ENCODE peak calls at places on chromosomes 16 and 17, in nine cellular contexts. L, F, Q, X, B, M, S, W and R are unnamed samples.
A peak's percentile ranks its signal among the peaks of the same experiment; 100 is the strongest.

GRCh38 chr17:51588063-51588462 is 327.7 kb downstream of the UTP18 start:
- DNase-seq in L (no peak), F (no peak), Q (no peak), X (no peak), B (no peak), M (no peak), S (no peak), W (no peak), R (no peak)

GRCh38 chr16:75065149-75065807 is 51.3 kb downstream of the LDHD start:
- DNase-seq in L (no peak), F (no peak), Q (no peak), X (no peak), B (no peak), M (no peak), S (no peak), W (no peak), R (no peak)

GRCh38 chr17:44830359-44831269 is 527 bp upstream of the GJC1 start:
- DNase-seq in L (peak; percentile 32), F (peak; percentile 68), Q (peak; percentile 32), X (no peak), B (no peak), M (peak; percentile 53), S (peak; percentile 42), W (no peak), R (no peak)

GRCh38 chr17:29148257-29148789 is 31.9 kb downstream of the MYO18A start:
- DNase-seq in L (no peak), F (no peak), Q (no peak), X (no peak), B (no peak), M (peak; percentile 22), S (no peak), W (no peak), R (peak; percentile 51)

GRCh38 chr17:47850692-47851573 is at the start of gene SP6:
- DNase-seq in L (peak; percentile 55), F (no peak), Q (peak; percentile 24), X (peak; percentile 63), B (no peak), M (peak; percentile 86), S (peak; percentile 69), W (no peak), R (peak; percentile 77)

GRCh38 chr16:4944333-4945281 is 7.7 kb upstream of the PPL start:
- DNase-seq in L (peak; percentile 86), F (peak; percentile 98), Q (peak; percentile 98), X (peak; percentile 97), B (peak; percentile 78), M (peak; percentile 63), S (peak; percentile 95), W (peak; percentile 82), R (peak; percentile 91)

GRCh38 chr16:3292604-3293003 is 9.3 kb downstream of the ZNF263 start:
- DNase-seq in L (no peak), F (no peak), Q (no peak), X (no peak), B (no peak), M (no peak), S (no peak), W (no peak), R (no peak)

GRCh38 chr16:27539120-27539519 is 10.6 kb downstream of the GTF3C1 start:
- DNase-seq in L (no peak), F (no peak), Q (no peak), X (no peak), B (no peak), M (no peak), S (no peak), W (no peak), R (no peak)

GRCh38 chr17:56774650-56775049 is 59.1 kb downstream of the C17orf67 start:
- DNase-seq in L (no peak), F (no peak), Q (no peak), X (no peak), B (no peak), M (no peak), S (no peak), W (no peak), R (no peak)

GRCh38 chr17:51275381-51275780 is 15.0 kb downstream of the UTP18 start:
- DNase-seq in L (no peak), F (no peak), Q (peak; percentile 65), X (no peak), B (no peak), M (no peak), S (no peak), W (peak; percentile 81), R (no peak)

DNA sequence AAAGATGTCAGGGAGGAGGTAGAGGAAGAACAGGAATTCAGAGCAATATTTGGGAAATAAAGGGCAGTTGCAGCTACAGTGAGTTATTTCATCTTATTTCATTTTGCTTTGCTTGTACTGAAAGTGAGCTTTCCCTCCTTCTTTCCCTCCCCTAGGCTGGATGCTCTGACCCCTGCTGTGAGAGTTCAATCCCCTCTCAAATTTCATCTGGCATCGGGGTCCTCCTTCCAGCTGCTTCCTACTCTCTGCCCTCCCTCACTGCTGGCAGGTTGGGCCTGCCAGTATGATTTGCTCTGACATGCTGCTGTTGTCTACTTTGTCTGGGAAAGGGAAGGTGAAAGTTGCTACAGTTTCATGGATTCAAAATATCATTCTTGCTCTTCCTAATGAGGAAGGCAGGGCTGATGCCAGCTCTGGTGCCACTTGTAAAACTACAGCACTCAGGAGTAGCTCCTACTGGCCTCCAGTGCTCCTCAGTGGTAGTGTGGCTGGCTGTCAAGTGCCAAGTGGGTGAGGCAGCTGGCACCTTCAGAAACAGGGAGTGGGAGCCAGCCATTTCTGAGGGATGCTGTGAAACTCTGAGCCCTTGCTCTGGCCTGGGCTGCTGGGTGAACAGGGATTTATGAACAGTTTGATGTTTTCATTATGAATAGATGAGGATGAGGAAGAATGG is 408.6 kb downstream of the HAPSTR1 start:
- DNase-seq in L (peak; percentile 20), F (no peak), Q (no peak), X (no peak), B (no peak), M (peak; percentile 6), S (no peak), W (no peak), R (no peak)
- H3K4me3 ChIP-seq in L (no peak overlapping the region), F (no peak overlapping the region), Q (no peak overlapping the region), X (no peak overlapping the region), B (no peak overlapping the region), M (no peak overlapping the region), S (no peak overlapping the region), W (no peak overlapping the region), R (no peak overlapping the region)

GRCh38 chr17:49469831-49470568 is 25.1 kb upstream of the NGFR start:
- DNase-seq in L (peak; percentile 35), F (no peak), Q (no peak), X (peak; percentile 27), B (no peak), M (peak; percentile 60), S (no peak), W (no peak), R (peak; percentile 46)
- H3K4me3 ChIP-seq in L (no peak overlapping the region), F (no peak overlapping the region), Q (no peak overlapping the region), X (no peak overlapping the region), B (no peak overlapping the region), M (peak overlapping the region; percentile 26), S (no peak overlapping the region), W (no peak overlapping the region), R (peak overlapping the region; percentile 34)

DNA sequence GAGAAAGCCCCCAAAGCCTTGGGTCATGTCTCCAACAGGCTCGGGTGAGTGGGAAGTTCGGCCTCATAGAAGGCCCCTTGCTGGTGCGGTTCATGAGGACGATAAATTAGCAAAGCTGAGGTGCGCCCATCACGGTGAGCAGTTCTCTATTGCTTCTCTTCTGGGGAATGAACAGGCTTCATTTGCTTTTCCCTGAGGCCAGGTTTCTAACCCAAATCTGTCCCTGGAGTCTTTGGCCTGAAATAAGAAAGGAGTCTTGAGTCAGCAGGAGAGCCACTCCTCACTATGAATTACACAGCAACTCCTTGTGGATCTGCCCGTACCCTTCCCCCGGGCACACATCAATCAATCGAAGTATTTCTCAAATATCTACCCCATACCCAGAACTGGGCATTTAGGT is 94.6 kb downstream of the YPEL2 start:
- DNase-seq in L (no peak), F (no peak), Q (no peak), X (no peak), B (no peak), M (no peak), S (no peak), W (no peak), R (no peak)
- H3K4me3 ChIP-seq in L (no peak overlapping the region), F (peak overlapping the region; percentile 16), Q (no peak overlapping the region), X (no peak overlapping the region), B (no peak overlapping the region), M (no peak overlapping the region), S (no peak overlapping the region), W (no peak overlapping the region), R (peak overlapping the region; percentile 56)

DNA sequence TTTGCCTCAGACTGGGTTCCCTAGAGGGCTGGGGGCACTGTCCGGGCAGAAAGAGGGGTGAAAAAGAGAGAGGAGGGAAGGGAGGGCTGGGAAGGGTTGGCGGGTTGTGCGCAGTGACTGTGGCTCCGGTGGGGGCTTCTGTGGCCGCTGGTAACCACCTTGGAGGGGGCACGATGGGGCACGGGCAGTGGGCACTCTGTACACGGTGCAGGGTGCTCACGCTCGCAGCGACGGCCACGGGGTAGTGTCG is 591 bp downstream of the PLLP start:
- DNase-seq in L (no peak), F (no peak), Q (no peak), X (no peak), B (no peak), M (no peak), S (no peak), W (no peak), R (no peak)
- H3K4me3 ChIP-seq in L (no peak overlapping the region), F (peak overlapping the region; percentile 61), Q (no peak overlapping the region), X (peak overlapping the region; percentile 37), B (peak overlapping the region; percentile 62), M (peak overlapping the region; percentile 46), S (no peak overlapping the region), W (no peak overlapping the region), R (peak overlapping the region; percentile 76)

GRCh38 chr16:86578499-86579267 is at the start of gene FOXL1:
- DNase-seq in L (peak; percentile 69), F (peak; percentile 80), Q (peak; percentile 77), X (no peak), B (no peak), M (no peak), S (peak; percentile 73), W (no peak), R (no peak)
- H3K4me3 ChIP-seq in L (no peak within 1 kb of the TSS), F (peak within 1 kb of the TSS; percentile 78), Q (peak within 1 kb of the TSS; percentile 78), X (no peak within 1 kb of the TSS), B (peak within 1 kb of the TSS; percentile 31), M (peak within 1 kb of the TSS; percentile 32), S (peak within 1 kb of the TSS; percentile 23), W (peak within 1 kb of the TSS; percentile 43), R (peak within 1 kb of the TSS; percentile 43)